ENCODE peak calls at places on chromosomes 5 and 9, in five cellular contexts. P, D, Y, B and Z are unnamed samples.

GRCh38 chr9:90256345-90256744 is 386.3 kb downstream of the DIRAS2 start:
- DNase-seq in Y (no peak), P (no peak), B (no peak), D (no peak), Z (no peak)

GRCh38 chr5:80125962-80126480 is 90.9 kb downstream of the THBS4 start:
- DNase-seq in Y (no peak), D (no peak), P (no peak), B (peak; percentile 93), Z (no peak)

GRCh38 chr9:85258823-85259370 is 482.9 kb downstream of the AGTPBP1 start:
- DNase-seq in P (peak; percentile 84), Y (peak; percentile 39), B (peak; percentile 20), D (peak; percentile 75), Z (peak; percentile 6)

GRCh38 chr5:179120421-179120861 is 60.3 kb downstream of the ZNF354C start:
- DNase-seq in D (no peak), P (no peak), B (no peak), Y (no peak), Z (no peak)

GRCh38 chr9:102461441-102461840 is 533.7 kb upstream of the CYLC2 start:
- DNase-seq in B (no peak), Y (no peak), D (no peak), P (no peak), Z (no peak)

GRCh38 chr5:39176740-39177628 is 42.4 kb downstream of the FYB1 start:
- DNase-seq in P (no peak), B (peak; percentile 17), Y (no peak), D (no peak), Z (peak; percentile 62)

GRCh38 chr9:38068616-38068865 is 486 bp downstream of the SHB start:
- DNase-seq in D (no peak), Y (no peak), P (peak; percentile 51), B (no peak), Z (peak; percentile 76)

GRCh38 chr5:38598994-38599611 is 42.7 kb upstream of the LIFR start:
- DNase-seq in P (no peak), B (no peak), Y (peak; percentile 16), D (no peak), Z (no peak)

GRCh38 chr9:27445057-27445990 is 78.8 kb upstream of the IFNK start:
- DNase-seq in D (no peak), P (no peak), Y (no peak), B (no peak), Z (no peak)

GRCh38 chr9:110536802-110537201 is 42.7 kb downstream of the SVEP1 start:
- DNase-seq in P (no peak), B (no peak), D (no peak), Y (no peak), Z (no peak)

GRCh38 chr9:81798606-81799005 is 109.3 kb upstream of the TLE1 start:
- DNase-seq in Y (no peak), P (no peak), B (no peak), D (no peak), Z (no peak)

GRCh38 chr5:10689391-10690081 is 71.5 kb downstream of the DAP start:
- DNase-seq in P (peak; percentile 86), B (no peak), D (peak; percentile 78), Y (no peak), Z (peak; percentile 69)

GRCh38 chr5:133968057-133968993 is at the start of gene C5orf15:
- DNase-seq in B (peak; percentile 94), D (peak; percentile 87), P (peak; percentile 99), Y (peak; percentile 95), Z (peak; percentile 98)

GRCh38 chr9:4366649-4367330 is 66.9 kb upstream of the GLIS3 start:
- DNase-seq in Y (peak; percentile 10), B (no peak), D (peak; percentile 54), P (peak; percentile 78), Z (peak; percentile 40)

DNA sequence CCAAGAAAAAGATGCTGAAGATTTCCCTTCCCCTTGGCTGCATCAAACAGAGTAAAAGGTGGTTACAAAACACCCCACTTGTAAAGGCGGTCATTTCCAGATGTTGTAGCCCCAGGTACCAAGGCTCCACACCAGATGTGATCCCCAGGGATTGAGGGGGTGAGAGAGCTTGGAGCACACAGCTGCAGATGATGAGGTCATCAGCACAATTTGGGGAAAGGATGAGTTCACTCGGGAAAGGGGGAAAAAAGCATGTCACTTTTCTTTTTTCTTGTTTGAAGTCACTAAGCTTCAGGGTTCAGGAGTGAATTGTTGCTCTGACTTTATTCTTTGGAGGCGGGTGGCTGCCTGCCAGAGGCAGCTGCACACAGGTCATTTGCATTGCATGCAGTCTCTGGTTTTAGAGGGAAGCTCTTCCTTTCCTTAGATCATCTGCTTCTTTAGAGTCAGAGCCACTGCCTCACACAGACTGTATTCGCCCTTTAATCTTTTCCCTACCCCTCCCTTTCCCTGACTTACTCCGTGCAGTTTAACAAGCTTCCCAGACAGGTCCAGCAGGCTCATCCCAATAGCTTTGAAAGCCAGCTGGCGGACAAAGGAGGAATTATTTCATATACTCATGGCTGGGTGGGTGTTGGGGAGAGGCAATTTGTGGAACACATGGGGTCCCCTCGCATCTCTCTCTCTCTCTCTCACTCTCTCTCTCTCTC is 409.3 kb upstream of the SLC24A2 start:
- DNase-seq in P (peak; percentile 52), Y (no peak), D (no peak), B (no peak), Z (no peak)
- TF ChIP-seq CREB1 in P (no peak), Y (peak; percentile 3), D (no peak), B (no peak), Z (no peak)

GRCh38 chr9:91334053-91334452 is 27.7 kb downstream of the AUH start:
- DNase-seq in Y (no peak), B (no peak), P (no peak), D (no peak), Z (no peak)
- TF ChIP-seq CREB1 in Y (no peak), B (no peak), P (no peak), D (no peak), Z (no peak)

GRCh38 chr5:97087138-97087537 is 55.3 kb downstream of the LIX1 start:
- DNase-seq in P (no peak), D (no peak), Y (no peak), B (no peak), Z (no peak)

GRCh38 chr5:97090944-97091343 is 51.5 kb downstream of the LIX1 start:
- DNase-seq in B (no peak), P (no peak), Y (no peak), D (no peak), Z (peak; percentile 23)

GRCh38 chr5:97085787-97086181 is 56.6 kb downstream of the LIX1 start:
- DNase-seq in P (no peak), B (no peak), D (no peak), Y (no peak), Z (no peak)

GRCh38 chr5:97088774-97089148 is 53.6 kb downstream of the LIX1 start:
- DNase-seq in Y (no peak), P (no peak), B (no peak), D (no peak), Z (peak; percentile 16)

DNA sequence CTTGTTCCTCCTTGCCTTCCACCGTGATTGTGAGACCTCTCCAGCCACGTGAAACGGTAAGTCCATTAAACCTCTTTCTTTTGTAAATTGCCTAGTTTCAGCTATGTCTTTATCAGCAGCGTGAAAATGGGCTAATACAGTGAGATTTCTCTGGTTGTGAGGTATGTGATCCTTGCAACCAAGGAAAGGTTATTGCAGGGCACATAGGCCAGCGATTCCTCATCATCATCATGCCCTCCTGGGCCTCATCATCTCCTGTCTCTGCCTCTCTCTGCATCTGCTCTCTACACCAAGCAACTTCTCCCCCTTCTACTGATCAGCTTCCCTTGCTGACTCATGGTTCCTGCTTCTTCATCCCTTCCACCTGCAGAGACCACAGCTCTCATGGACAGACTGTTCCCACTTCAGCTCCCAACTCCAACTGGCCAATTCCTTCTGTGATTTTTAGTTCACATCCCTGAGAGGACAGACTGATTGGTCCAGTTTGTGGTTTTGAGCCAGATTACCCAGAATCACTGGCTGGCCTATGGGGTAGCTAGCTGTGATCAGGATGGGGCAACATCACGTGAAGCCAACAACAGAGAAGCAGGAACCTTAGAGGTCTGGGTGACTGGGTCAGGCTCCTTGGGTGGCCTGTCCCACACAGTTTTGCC is 53.1 kb downstream of the LIX1 start:
- DNase-seq in D (no peak), B (no peak), P (no peak), Y (no peak), Z (peak; percentile 46)
- TF ChIP-seq CREB1 in D (no peak), B (no peak), P (no peak), Y (no peak), Z (no peak)

GRCh38 chr9:95495529-95495928 is 21.2 kb downstream of the PTCH1 start:
- DNase-seq in D (no peak), P (no peak), B (no peak), Y (no peak), Z (no peak)

GRCh38 chr9:95494022-95494415 is 22.8 kb downstream of the PTCH1 start:
- DNase-seq in P (no peak), D (no peak), Y (no peak), B (no peak), Z (no peak)

GRCh38 chr9:95494416-95495371 is 22.1 kb downstream of the PTCH1 start:
- DNase-seq in Y (no peak), P (peak; percentile 70), B (peak; percentile 88), D (peak; percentile 50), Z (no peak)

GRCh38 chr9:95497772-95498171 is 19.0 kb downstream of the PTCH1 start:
- DNase-seq in B (no peak), Y (no peak), P (no peak), D (no peak), Z (no peak)

DNA sequence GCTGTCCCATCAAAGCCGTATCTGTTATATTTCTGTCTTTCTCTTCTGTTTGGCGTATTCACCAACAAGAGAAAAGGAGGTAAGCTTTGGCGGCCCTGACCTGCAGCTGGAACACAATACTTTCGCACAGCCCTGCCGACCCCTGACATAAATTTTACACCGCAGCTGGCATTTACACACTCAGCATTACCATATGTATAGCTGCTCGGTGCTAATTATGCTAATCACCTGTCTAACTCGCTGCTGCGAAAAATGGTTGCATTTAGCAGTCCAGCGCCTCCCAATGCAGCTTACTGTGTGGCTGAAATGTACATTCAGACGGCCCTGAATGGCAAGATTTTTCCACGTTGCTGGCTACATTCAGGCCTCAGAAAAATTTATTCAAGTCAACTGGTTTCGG is 20.8 kb downstream of the PTCH1 start:
- DNase-seq in D (no peak), B (no peak), Y (no peak), P (no peak), Z (no peak)
- TF ChIP-seq CREB1 in D (no peak), B (no peak), Y (no peak), P (no peak), Z (no peak)